ENCODE peak calls at places on chromosomes 13 and 19, in seven cellular contexts. Q is AG10803, E is left ventricle myocardium inferior, Z is head of caudate nucleus, A is A549, T is NCI-H82, R is AG04450. U is an unnamed sample.

GRCh38 chr19:41695745-41696144 is 7.7 kb upstream of the CEACAM7 start:
- DNase-seq in Z (no peak), A (no peak), Q (no peak), R (no peak), E (no peak), T (no peak), U (no peak)

GRCh38 chr19:46975918-46976782 is 43.5 kb upstream of the NPAS1 start:
- DNase-seq in Q (peak; percentile 100), R (peak; percentile 73), E (peak; percentile 96), T (no peak), Z (peak; percentile 91), A (peak; percentile 58), U (peak; percentile 97)

GRCh38 chr19:55305491-55305890 is 19.6 kb downstream of the TMEM150B start:
- DNase-seq in E (no peak), T (peak; percentile 83), Z (peak; percentile 61), R (no peak), A (peak; percentile 62), Q (peak; percentile 22), U (peak; percentile 70)

GRCh38 chr19:44644391-44645016 is 794 bp downstream of the PVR start:
- DNase-seq in Z (peak; percentile 70), Q (no peak), R (no peak), E (no peak), A (peak; percentile 82), T (peak; percentile 74), U (peak; percentile 87)

GRCh38 chr13:113119166-113119821 is 3.3 kb upstream of the F10 start:
- DNase-seq in T (no peak), A (no peak), Z (peak; percentile 15), R (no peak), Q (no peak), E (no peak), U (no peak)

GRCh38 chr13:109157275-109157674 is 527.9 kb downstream of the MYO16 start:
- DNase-seq in Q (no peak), T (no peak), A (no peak), Z (peak; percentile 59), E (no peak), R (no peak), U (peak; percentile 82)

GRCh38 chr13:82480415-82480814 is 1401.9 kb downstream of the SLITRK1 start:
- DNase-seq in E (no peak), Q (no peak), A (no peak), R (no peak), Z (no peak), T (peak; percentile 36), U (no peak)

GRCh38 chr19:34979819-34980640 is 16.0 kb upstream of the ZNF792 start:
- DNase-seq in Z (no peak), E (no peak), T (no peak), A (no peak), Q (no peak), R (no peak), U (no peak)

GRCh38 chr13:75760182-75760981 is 124.3 kb downstream of the LMO7 start:
- DNase-seq in A (peak; percentile 75), E (no peak), R (no peak), Z (peak; percentile 80), Q (no peak), T (no peak), U (no peak)

GRCh38 chr19:29232315-29232852 is 19.4 kb upstream of the UQCRFS1 start:
- DNase-seq in A (no peak), Q (no peak), Z (no peak), R (no peak), T (no peak), E (no peak), U (no peak)

GRCh38 chr13:98585946-98586345 is 9.0 kb upstream of the STK24 start:
- DNase-seq in E (no peak), Q (no peak), T (no peak), R (no peak), Z (no peak), A (no peak), U (no peak)

GRCh38 chr19:29329460-29330134 is 116.6 kb upstream of the UQCRFS1 start:
- DNase-seq in Q (peak; percentile 7), Z (no peak), T (no peak), A (peak; percentile 36), R (no peak), E (no peak), U (peak; percentile 83)

GRCh38 chr19:13092608-13093260 is 9.9 kb downstream of the LYL1 start:
- DNase-seq in Z (no peak), R (no peak), T (no peak), Q (peak; percentile 79), E (no peak), A (no peak), U (no peak)

GRCh38 chr13:31012285-31013024 is 80.0 kb downstream of the TEX26 start:
- DNase-seq in Q (peak; percentile 32), A (no peak), Z (no peak), R (no peak), T (no peak), E (no peak), U (peak; percentile 59)

GRCh38 chr13:76397413-76397812 is 488.8 kb downstream of the KCTD12 start:
- DNase-seq in E (no peak), A (no peak), T (no peak), R (no peak), Z (no peak), Q (no peak), U (no peak)

GRCh38 chr13:113155982-113156655 is 2.3 kb upstream of the PROZ start:
- DNase-seq in T (no peak), Q (no peak), E (no peak), R (no peak), A (no peak), Z (no peak), U (no peak)

GRCh38 chr13:36858285-36858684 is 39.3 kb downstream of the RFXAP start:
- DNase-seq in T (peak; percentile 92), A (peak; percentile 53), Z (peak; percentile 38), R (peak; percentile 15), E (no peak), Q (peak; percentile 64), U (peak; percentile 84)

GRCh38 chr13:113113846-113114271 is 8.3 kb downstream of the F7 start:
- DNase-seq in Q (no peak), T (no peak), Z (peak; percentile 12), R (no peak), E (no peak), A (no peak), U (no peak)

GRCh38 chr13:99766641-99767045 is 204.9 kb downstream of the ZIC5 start:
- DNase-seq in E (no peak), T (peak; percentile 72), Z (no peak), Q (no peak), R (no peak), A (no peak), U (peak; percentile 76)

GRCh38 chr13:111249637-111250360 is 70.6 kb upstream of the TEX29 start:
- DNase-seq in A (no peak), Q (peak; percentile 33), R (no peak), E (no peak), T (no peak), Z (no peak), U (no peak)

U was measured in mesendoderm.